ENCODE peak calls at places on chromosomes 4 and X, in ten cellular contexts. W is B cell, B is lower leg skin, T is mucosa of descending colon, M is mammary epithelial cell, O is fibroblast of lung, Q is brain microvascular endothelial cell, X is progenitor cell of endocrine pancreas, D is choroid plexus epithelial cell, P is MCF 10A. Y is an unnamed sample.

GRCh38 chr4:27176400-27176799 is 315.8 kb downstream of the STIM2 start:
- DNase-seq in W (no peak), B (no peak), T (no peak), M (peak), O (peak), Q (no peak), X (no peak), D (peak), P (peak), Y (no peak)

GRCh38 chr4:1321946-1322650 is 24.9 kb upstream of the UVSSA start:
- DNase-seq in W (no peak), B (no peak), T (no peak), M (no peak), O (no peak), Q (no peak), X (no peak), D (no peak), P (no peak), Y (no peak)

GRCh38 chrX:138463476-138463875 is 248.0 kb downstream of the FGF13 start:
- DNase-seq in W (no peak), B (no peak), T (no peak), M (no peak), O (no peak), Q (no peak), X (no peak), D (no peak), P (no peak), Y (no peak)

GRCh38 chr4:143369556-143369955 is 32.9 kb downstream of the GAB1 start:
- DNase-seq in W (no peak), B (no peak), T (no peak), M (no peak), O (no peak), Q (no peak), X (no peak), D (no peak), P (no peak), Y (no peak)

GRCh38 chrX:19886888-19887531 is 390 bp downstream of the SH3KBP1 start:
- DNase-seq in W (no peak), B (no peak), T (peak), M (no peak), O (peak), Q (no peak), X (peak), D (no peak), P (no peak), Y (no peak)

GRCh38 chr4:107094332-107094731 is 58.2 kb upstream of the DKK2 start:
- DNase-seq in W (no peak), B (no peak), T (no peak), M (peak), O (peak), Q (peak), X (no peak), D (peak), P (peak), Y (no peak)

GRCh38 chrX:39476596-39476995 is 621.2 kb downstream of the BCOR start:
- DNase-seq in W (no peak), B (no peak), T (no peak), M (no peak), O (no peak), Q (no peak), X (no peak), D (no peak), P (no peak), Y (no peak)

GRCh38 chr4:2827874-2828751 is 15.5 kb upstream of the ADD1 start:
- DNase-seq in W (no peak), B (no peak), T (peak), M (no peak), O (no peak), Q (no peak), X (no peak), D (no peak), P (no peak), Y (peak)

GRCh38 chrX:40832723-40833122 is 97.4 kb upstream of the MED14 start:
- DNase-seq in W (no peak), B (no peak), T (no peak), M (no peak), O (no peak), Q (no peak), X (no peak), D (no peak), P (no peak), Y (no peak)

GRCh38 chr4:2761035-2761923 is 5.1 kb upstream of the TNIP2 start:
- DNase-seq in W (peak), B (no peak), T (peak), M (no peak), O (peak), Q (no peak), X (no peak), D (peak), P (peak), Y (no peak)

GRCh38 chr4:66688674-66689073 is 856.6 kb downstream of the CENPC start:
- DNase-seq in W (no peak), B (no peak), T (no peak), M (peak), O (peak), Q (no peak), X (no peak), D (peak), P (peak), Y (no peak)

GRCh38 chrX:67544871-67545771 is 1.3 kb downstream of the AR start:
- DNase-seq in W (no peak), B (no peak), T (peak), M (no peak), O (peak), Q (peak), X (no peak), D (peak), P (peak), Y (no peak)

GRCh38 chr4:24226018-24226417 is 336.2 kb upstream of the PPARGC1A start:
- DNase-seq in W (no peak), B (no peak), T (no peak), M (no peak), O (peak), Q (peak), X (no peak), D (peak), P (no peak), Y (no peak)

GRCh38 chr4:158678767-158679166 is 6.7 kb downstream of the ETFDH start:
- DNase-seq in W (no peak), B (no peak), T (no peak), M (no peak), O (no peak), Q (no peak), X (no peak), D (no peak), P (no peak), Y (no peak)

GRCh38 chr4:76035146-76035545 is 724 bp downstream of the CXCL11 start:
- DNase-seq in W (no peak), B (no peak), T (no peak), M (no peak), O (no peak), Q (no peak), X (no peak), D (no peak), P (no peak), Y (no peak)

GRCh38 chr4:81085979-81086378 is 55.5 kb downstream of the BMP3 start:
- DNase-seq in W (no peak), B (no peak), T (no peak), M (no peak), O (no peak), Q (no peak), X (no peak), D (no peak), P (no peak), Y (no peak)

GRCh38 chr4:173498023-173498422 is 32.0 kb downstream of the HAND2 start:
- DNase-seq in W (no peak), B (no peak), T (no peak), M (no peak), O (no peak), Q (no peak), X (no peak), D (no peak), P (no peak), Y (no peak)

GRCh38 chrX:74343970-74344622 is 40.1 kb downstream of the ZCCHC13 start:
- DNase-seq in W (peak), B (peak), T (no peak), M (peak), O (peak), Q (peak), X (peak), D (peak), P (peak), Y (peak)
- TF ChIP-seq CTCF in W (peak), B (no peak), T (peak), M (peak), O (peak), Q (peak), X (peak), D (peak), P (peak), Y (peak)

GRCh38 chr4:153785830-153786721 is 2.8 kb downstream of the SFRP2 start:
- DNase-seq in W (no peak), B (no peak), T (no peak), M (no peak), O (peak), Q (no peak), X (no peak), D (peak), P (peak), Y (no peak)
- TF ChIP-seq CTCF in W (no peak), B (no peak), T (no peak), M (peak), O (peak), Q (peak), X (peak), D (peak), P (peak), Y (peak)

GRCh38 chrX:97026406-97026805 is 142.7 kb downstream of the RPA4 start:
- DNase-seq in W (no peak), B (no peak), T (no peak), M (no peak), O (peak), Q (peak), X (no peak), D (peak), P (no peak), Y (no peak)
- TF ChIP-seq CTCF in W (no peak), B (no peak), T (no peak), M (no peak), O (no peak), Q (peak), X (peak), D (peak), P (no peak), Y (no peak)

DNA sequence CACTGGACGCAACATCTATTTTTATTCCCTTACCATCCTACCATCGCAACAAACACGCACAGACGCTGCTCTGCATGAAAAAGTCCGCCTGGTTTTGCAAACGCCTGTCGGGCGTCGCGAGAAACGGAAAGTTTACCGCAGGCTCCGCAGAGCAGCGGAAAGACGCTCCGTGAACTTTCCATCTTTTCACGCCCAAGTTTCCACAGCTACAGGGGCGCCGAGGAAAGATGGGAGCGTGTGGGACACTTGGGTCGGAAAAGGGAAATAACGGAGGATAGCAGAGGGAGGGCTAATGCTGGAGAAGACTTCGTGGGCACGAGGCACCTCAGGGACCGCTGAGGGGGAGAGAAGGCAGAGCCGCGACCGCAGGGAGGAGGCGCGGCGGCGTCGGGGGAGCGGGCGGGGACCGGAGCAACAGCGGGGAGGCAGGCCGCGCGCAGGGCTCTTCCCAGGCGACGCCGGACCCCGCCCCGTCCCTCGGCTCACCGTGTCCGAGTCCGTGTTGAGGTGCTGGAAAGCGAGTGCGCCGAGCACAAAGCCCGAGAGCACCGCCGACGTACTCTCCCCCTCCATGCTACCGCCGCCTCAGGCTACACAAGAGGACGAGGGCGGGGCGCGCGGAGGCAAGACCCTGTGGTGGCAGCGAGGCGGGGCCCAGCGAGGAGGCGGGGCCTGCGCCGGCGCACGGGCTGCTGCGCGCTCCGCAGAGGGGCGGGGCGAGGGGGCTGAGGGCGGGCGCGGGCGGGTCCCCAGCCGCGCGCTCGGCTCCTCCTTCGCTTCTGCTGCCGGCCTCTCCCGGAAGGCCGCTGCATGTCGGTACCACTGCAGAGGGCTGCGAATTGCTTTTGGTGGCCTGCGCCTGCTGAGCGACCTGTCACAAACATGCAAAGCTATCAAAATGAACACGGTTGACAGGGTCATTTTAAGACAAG is at the start of gene ABRAXAS1:
- DNase-seq in W (peak), B (peak), T (peak), M (peak), O (peak), Q (peak), X (peak), D (peak), P (peak), Y (peak)
- TF ChIP-seq CTCF in W (no peak), B (no peak), T (no peak), M (no peak), O (no peak), Q (no peak), X (no peak), D (no peak), P (no peak), Y (no peak)

GRCh38 chrX:106791495-106791894 is 11.0 kb upstream of the TBC1D8B start:
- DNase-seq in W (no peak), B (no peak), T (no peak), M (no peak), O (peak), Q (no peak), X (no peak), D (peak), P (peak), Y (no peak)
- TF ChIP-seq CTCF in W (peak), B (no peak), T (no peak), M (peak), O (no peak), Q (no peak), X (peak), D (peak), P (peak), Y (no peak)

GRCh38 chrX:115598556-115598955 is 37.6 kb downstream of the PLS3 start:
- DNase-seq in W (no peak), B (no peak), T (no peak), M (no peak), O (no peak), Q (no peak), X (no peak), D (no peak), P (no peak), Y (no peak)

GRCh38 chrX:115603534-115604074 is 42.6 kb downstream of the PLS3 start:
- DNase-seq in W (no peak), B (no peak), T (no peak), M (no peak), O (no peak), Q (no peak), X (no peak), D (no peak), P (no peak), Y (no peak)

GRCh38 chrX:115602308-115602707 is 41.3 kb downstream of the PLS3 start:
- DNase-seq in W (no peak), B (no peak), T (no peak), M (peak), O (no peak), Q (no peak), X (no peak), D (no peak), P (no peak), Y (no peak)

GRCh38 chrX:115606861-115607260 is 45.9 kb downstream of the PLS3 start:
- DNase-seq in W (no peak), B (no peak), T (no peak), M (no peak), O (no peak), Q (no peak), X (no peak), D (no peak), P (no peak), Y (no peak)

DNA sequence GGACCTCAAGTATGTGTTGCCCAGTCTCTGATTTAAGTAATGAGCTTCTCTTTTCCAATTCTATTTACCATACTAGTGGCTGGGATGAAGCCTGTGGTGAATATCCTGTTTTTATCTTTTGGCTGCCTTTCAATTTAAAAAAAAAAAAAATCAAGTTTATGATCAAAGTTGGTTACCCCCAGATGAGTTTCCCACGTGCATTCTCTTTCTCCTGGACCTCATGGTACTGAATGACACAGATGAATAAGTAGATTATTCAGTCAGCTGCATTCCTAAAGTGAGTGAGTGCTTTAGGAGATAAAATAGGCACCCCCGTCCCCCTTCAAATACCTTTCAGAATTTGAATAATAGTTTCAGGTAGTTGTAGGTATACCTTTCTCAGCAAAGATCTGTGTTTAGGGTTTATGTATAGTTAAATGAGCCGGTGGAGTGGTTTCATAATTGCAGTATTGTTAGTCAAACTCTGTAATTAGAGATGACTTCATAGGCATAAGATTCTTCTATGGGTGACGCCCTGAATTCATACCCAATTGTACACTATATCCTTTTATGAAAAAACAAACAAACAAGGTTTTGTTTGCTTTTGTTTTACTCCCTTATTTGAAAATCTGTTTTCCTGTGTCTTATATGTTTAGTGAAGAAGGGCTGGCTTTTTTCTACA is 41.9 kb downstream of the PLS3 start:
- DNase-seq in W (no peak), B (no peak), T (no peak), M (no peak), O (peak), Q (no peak), X (no peak), D (peak), P (no peak), Y (no peak)
- TF ChIP-seq CTCF in W (no peak), B (no peak), T (no peak), M (no peak), O (no peak), Q (no peak), X (no peak), D (no peak), P (no peak), Y (no peak)

GRCh38 chr4:21790437-21791029 is 158.0 kb downstream of the KCNIP4 start:
- DNase-seq in W (no peak), B (no peak), T (no peak), M (peak), O (peak), Q (no peak), X (no peak), D (peak), P (peak), Y (no peak)

GRCh38 chr4:21792736-21793135 is 155.8 kb downstream of the KCNIP4 start:
- DNase-seq in W (no peak), B (no peak), T (no peak), M (no peak), O (peak), Q (no peak), X (no peak), D (no peak), P (no peak), Y (no peak)

DNA sequence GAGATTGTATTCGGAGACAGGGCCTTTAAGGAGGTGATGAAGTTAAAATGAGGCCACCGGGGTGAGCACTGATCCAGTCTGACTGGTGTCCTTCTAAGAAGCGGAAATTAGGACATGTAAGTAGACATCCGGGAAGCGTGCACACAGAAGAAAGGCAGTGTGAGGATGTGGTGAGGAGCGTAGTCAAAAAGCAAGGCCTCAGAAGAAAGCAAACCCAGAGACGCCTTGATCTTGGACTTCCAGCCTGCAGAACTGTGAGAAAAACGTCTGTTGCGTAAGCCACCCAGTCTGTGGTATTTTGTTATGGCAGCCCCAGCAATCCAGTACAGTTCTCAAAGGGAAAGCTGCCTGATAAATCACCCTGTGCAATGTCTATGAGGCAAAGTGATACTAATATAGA is 153.5 kb downstream of the KCNIP4 start:
- DNase-seq in W (no peak), B (no peak), T (no peak), M (no peak), O (peak), Q (peak), X (no peak), D (peak), P (no peak), Y (no peak)
- TF ChIP-seq CTCF in W (no peak), B (no peak), T (no peak), M (no peak), O (no peak), Q (no peak), X (no peak), D (no peak), P (no peak), Y (no peak)

DNA sequence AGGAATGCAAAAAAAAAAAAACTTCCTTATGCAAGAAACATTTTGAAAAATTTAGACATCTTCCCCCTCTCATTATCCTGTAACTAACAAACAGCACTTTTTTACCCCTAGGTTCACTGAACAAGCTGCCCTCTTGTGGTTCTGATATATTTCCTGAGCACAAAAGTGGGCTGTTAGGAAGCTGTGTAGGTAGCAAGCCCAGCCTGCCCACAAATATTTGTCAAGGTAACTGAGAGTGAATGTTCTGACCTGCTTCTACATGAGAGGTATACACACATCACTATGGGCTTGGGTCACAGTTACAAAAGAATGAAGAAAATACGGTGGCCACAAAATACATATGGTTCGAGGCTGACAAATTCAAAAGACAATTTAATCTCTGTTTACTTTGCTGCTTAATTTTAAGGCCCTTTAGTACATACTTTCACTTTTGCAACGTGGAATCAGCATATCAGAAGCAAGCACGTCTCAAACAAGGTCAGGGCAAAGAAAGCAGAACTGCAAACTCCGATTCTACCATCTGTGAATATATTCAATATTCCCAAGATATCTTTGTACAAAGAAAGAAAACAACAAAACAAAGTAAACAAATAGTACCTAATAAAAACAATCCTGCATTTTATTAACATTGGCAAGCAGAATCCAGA is 78.6 kb downstream of the RBM47 start:
- DNase-seq in W (peak), B (no peak), T (no peak), M (peak), O (peak), Q (peak), X (no peak), D (peak), P (peak), Y (no peak)
- TF ChIP-seq CTCF in W (peak), B (no peak), T (no peak), M (peak), O (peak), Q (peak), X (peak), D (peak), P (peak), Y (peak)

DNA sequence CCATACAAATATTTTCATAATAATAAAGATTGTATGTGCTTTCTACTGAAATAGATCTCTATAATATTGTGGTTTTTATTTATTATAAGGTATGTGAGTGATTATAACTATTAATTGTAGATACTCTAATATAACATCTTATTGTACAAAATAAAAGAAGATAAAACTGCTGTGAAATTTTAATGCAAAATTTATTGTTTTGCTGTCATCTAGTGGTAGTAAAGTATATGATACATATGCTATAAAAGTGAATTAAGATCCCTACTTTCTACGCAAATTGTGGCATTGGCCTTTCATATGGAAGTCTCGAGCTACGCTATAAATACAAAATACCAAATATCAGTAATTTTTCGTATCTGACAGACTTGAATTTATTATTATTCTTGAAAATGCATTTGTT is 19.3 kb downstream of the YIPF7 start:
- DNase-seq in W (no peak), B (no peak), T (no peak), M (no peak), O (no peak), Q (no peak), X (no peak), D (peak), P (no peak), Y (no peak)
- TF ChIP-seq CTCF in W (no peak), B (no peak), T (no peak), M (peak), O (no peak), Q (no peak), X (peak), D (peak), P (peak), Y (no peak)